ENCODE peak calls at places on chromosomes 16 and 17, in seven cellular contexts. K, U, E, T, V, Q and I are unnamed samples.

GRCh38 chr16:49464877-49465504 is 91.4 kb downstream of the C16orf78 start:
- DNase-seq in K (no peak), Q (peak; percentile 19), E (no peak), U (no peak), T (no peak), V (peak; percentile 55), I (no peak)

GRCh38 chr16:19717319-19717718 is 708 bp downstream of the KNOP1 start:
- DNase-seq in V (no peak), U (peak; percentile 35), Q (no peak), K (no peak), T (no peak), E (no peak), I (no peak)

GRCh38 chr16:86942469-86943175 is 364.3 kb downstream of the FOXL1 start:
- DNase-seq in E (peak; percentile 49), Q (no peak), U (no peak), V (no peak), T (no peak), K (no peak), I (peak; percentile 88)

GRCh38 chr16:67260426-67261063 is 11.8 kb downstream of the SLC9A5 start:
- DNase-seq in U (no peak), Q (no peak), T (peak; percentile 81), E (peak; percentile 79), K (no peak), V (peak; percentile 74), I (peak; percentile 68)

GRCh38 chr17:13981881-13982280 is 87.4 kb upstream of the COX10 start:
- DNase-seq in T (no peak), Q (no peak), E (no peak), V (no peak), U (no peak), K (no peak), I (no peak)

GRCh38 chr17:12627177-12627629 is 38.5 kb upstream of the MYOCD start:
- DNase-seq in K (peak; percentile 97), V (peak; percentile 77), E (peak; percentile 82), U (peak; percentile 85), Q (no peak), T (peak; percentile 80), I (peak; percentile 92)

GRCh38 chr16:1779741-1780676 is 2.4 kb downstream of the SPSB3 start:
- DNase-seq in K (no peak), Q (no peak), T (no peak), E (no peak), U (no peak), V (no peak), I (no peak)

GRCh38 chr16:11742041-11742535 is 569 bp downstream of the TXNDC11 start:
- DNase-seq in K (no peak), Q (peak; percentile 51), U (peak; percentile 25), V (no peak), E (no peak), T (no peak), I (peak; percentile 8)

GRCh38 chr17:32917842-32918241 is 10.1 kb upstream of the TMEM98 start:
- DNase-seq in V (no peak), Q (no peak), K (no peak), E (no peak), T (no peak), U (no peak), I (no peak)

GRCh38 chr16:17938546-17938945 is 398.0 kb downstream of the NPIPA8 start:
- DNase-seq in V (no peak), E (no peak), Q (no peak), T (no peak), K (no peak), U (no peak), I (no peak)

GRCh38 chr16:49398761-49399160 is 25.2 kb downstream of the C16orf78 start:
- DNase-seq in V (no peak), T (no peak), U (no peak), E (no peak), Q (no peak), K (no peak), I (no peak)

GRCh38 chr17:489758-490329 is 137.2 kb upstream of the RPH3AL start:
- DNase-seq in V (peak; percentile 36), U (peak; percentile 58), E (peak; percentile 33), K (no peak), Q (peak; percentile 39), T (peak; percentile 25), I (peak; percentile 45)

GRCh38 chr17:48344241-48344640 is 85.8 kb downstream of the SKAP1 start:
- DNase-seq in V (no peak), U (no peak), T (no peak), K (no peak), E (no peak), Q (no peak), I (no peak)

GRCh38 chr17:78131172-78132085 is 858 bp downstream of the TMC8 start:
- DNase-seq in K (no peak), U (no peak), E (no peak), V (no peak), Q (no peak), T (no peak), I (no peak)

GRCh38 chr17:28404812-28405570 is 1.0 kb downstream of the SLC46A1 start:
- DNase-seq in E (no peak), V (no peak), Q (no peak), U (no peak), T (no peak), K (no peak), I (no peak)

GRCh38 chr16:75014318-75014717 is 15.5 kb downstream of the ZNRF1 start:
- DNase-seq in T (no peak), K (no peak), E (no peak), V (no peak), Q (no peak), U (no peak), I (no peak)

GRCh38 chr16:88650749-88651275 is at the start of gene CYBA:
- DNase-seq in Q (peak; percentile 76), T (peak; percentile 39), U (peak; percentile 87), E (peak; percentile 41), V (peak; percentile 88), K (no peak), I (peak; percentile 28)

GRCh38 chr17:29379084-29379811 is 10.9 kb upstream of the TAOK1 start:
- DNase-seq in K (no peak), T (no peak), Q (no peak), U (no peak), E (no peak), V (no peak), I (no peak)

GRCh38 chr17:2982854-2983636 is 80.4 kb downstream of the OR1D5 start:
- DNase-seq in Q (peak; percentile 53), U (peak; percentile 89), V (peak; percentile 73), K (peak; percentile 77), E (peak; percentile 94), T (peak; percentile 87), I (peak; percentile 64)

GRCh38 chr17:31490991-31491793 is 99.7 kb downstream of the RAB11FIP4 start:
- DNase-seq in E (no peak), K (no peak), Q (no peak), V (no peak), T (no peak), U (no peak), I (no peak)

GRCh38 chr16:70470927-70471341 is 16.5 kb downstream of the FCSK start:
- DNase-seq in V (peak; percentile 60), U (peak; percentile 66), Q (no peak), K (no peak), E (peak; percentile 31), T (peak; percentile 18), I (peak; percentile 18)

GRCh38 chr17:38415250-38416194 is 12.7 kb upstream of the ARHGAP23 start:
- DNase-seq in E (peak; percentile 54), U (no peak), T (peak; percentile 77), V (peak; percentile 64), Q (peak; percentile 69), K (peak; percentile 26), I (peak; percentile 60)
- H3K4me3 ChIP-seq in E (peak overlapping the region; percentile 36), U (peak overlapping the region; percentile 17), T (peak overlapping the region; percentile 53), V (peak overlapping the region; percentile 6), Q (no peak overlapping the region), K (peak overlapping the region; percentile 38), I (peak overlapping the region; percentile 17)

DNA sequence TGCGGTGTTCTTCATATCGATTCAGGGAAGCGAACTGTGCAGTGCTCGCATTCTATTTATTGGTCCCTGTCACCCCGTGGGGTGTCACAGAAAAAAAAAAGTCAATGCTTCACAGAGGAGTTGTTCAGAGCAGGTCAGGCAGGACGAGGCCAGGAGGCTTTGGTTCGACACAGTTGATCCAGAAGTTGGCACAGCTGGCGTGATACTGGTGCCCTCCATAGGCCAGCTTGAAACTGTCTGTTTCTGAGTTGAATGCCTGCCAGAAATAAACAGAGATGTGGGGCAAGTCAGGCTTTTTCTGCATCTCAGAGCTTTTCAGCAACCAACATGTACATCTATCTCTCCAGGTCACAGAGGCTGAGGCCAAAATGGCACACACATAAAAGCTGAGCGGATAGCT is 29.1 kb downstream of the DUSP14 start:
- DNase-seq in U (no peak), E (no peak), Q (no peak), V (no peak), K (no peak), T (no peak), I (no peak)
- TF ChIP-seq CTCF in U (no peak), E (no peak), Q (no peak), V (no peak), K (no peak), T (no peak), I (no peak)

GRCh38 chr16:722835-723633 is 2.1 kb downstream of the ANTKMT start:
- DNase-seq in T (no peak), K (no peak), U (no peak), E (no peak), V (no peak), Q (no peak), I (no peak)

GRCh38 chr16:720990-721764 is at the start of gene ANTKMT:
- DNase-seq in T (peak; percentile 65), U (peak; percentile 84), E (peak; percentile 71), K (no peak), V (peak; percentile 94), Q (peak; percentile 75), I (peak; percentile 65)

GRCh38 chr16:720507-720989 is 398 bp upstream of the ANTKMT start:
- DNase-seq in U (peak; percentile 72), E (peak; percentile 67), Q (no peak), V (peak; percentile 73), K (no peak), T (peak; percentile 62), I (peak; percentile 69)

GRCh38 chr16:723695-724094 is 2.5 kb downstream of the CCDC78 start:
- DNase-seq in K (no peak), T (no peak), E (no peak), U (no peak), V (no peak), Q (no peak), I (no peak)

DNA sequence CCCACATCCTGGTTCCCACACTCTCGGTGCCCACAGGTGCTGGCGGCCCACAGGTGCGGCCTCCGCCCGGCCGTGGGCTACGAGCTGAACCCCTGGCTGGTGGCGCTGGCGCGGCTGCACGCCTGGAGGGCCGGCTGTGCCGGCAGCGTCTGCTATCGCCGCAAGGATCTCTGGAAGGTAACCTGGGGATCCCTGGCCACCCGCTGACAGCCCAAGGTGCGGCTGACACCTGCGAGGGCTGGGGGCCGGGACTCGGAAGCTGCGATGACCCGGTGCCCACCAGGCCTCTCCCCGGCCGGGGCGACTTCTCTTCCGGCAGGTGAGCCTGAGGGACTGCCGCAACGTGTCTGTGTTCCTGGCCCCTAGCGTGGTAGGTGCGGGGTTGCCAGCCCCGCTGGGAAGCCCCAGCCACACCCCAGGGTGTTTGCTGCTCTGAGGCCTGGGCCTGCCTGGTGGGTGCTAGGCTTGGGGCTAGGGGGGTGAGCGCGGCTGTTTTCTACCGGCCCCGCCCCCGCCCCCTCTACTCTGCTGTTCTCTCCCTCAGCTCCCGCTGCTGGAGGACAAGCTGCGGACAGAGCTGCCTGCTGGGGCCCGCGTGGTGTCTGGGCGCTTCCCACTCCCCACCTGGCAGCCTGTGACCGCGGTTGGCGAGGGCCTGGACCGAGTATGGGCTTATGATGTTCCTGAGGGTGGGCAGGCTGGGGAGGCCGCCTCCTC is 977 bp downstream of the ANTKMT start:
- DNase-seq in U (no peak), V (no peak), T (no peak), E (no peak), Q (no peak), K (no peak), I (no peak)
- H3K4me3 ChIP-seq in U (peak overlapping the region; percentile 93), V (no peak overlapping the region), T (peak overlapping the region; percentile 76), E (peak overlapping the region; percentile 70), Q (no peak overlapping the region), K (peak overlapping the region; percentile 74), I (peak overlapping the region; percentile 65)

GRCh38 chr17:5281814-5282638 is at the start of gene RABEP1:
- DNase-seq in E (peak; percentile 91), K (peak; percentile 76), V (peak; percentile 95), U (peak; percentile 69), T (peak; percentile 88), Q (peak; percentile 93), I (peak; percentile 92)
- TF ChIP-seq CTCF in E (peak; percentile 19), K (peak; percentile 15), V (no peak), U (no peak), T (peak; percentile 55), Q (no peak), I (no peak)